ENCODE peak calls at places on chromosomes 3 and 15, in eight cellular contexts. S is HCT116, E is body of pancreas, K is Peyer's patch, U is ovary, D is A549, I is spleen, B is GM12878. C is an unnamed sample. For H3K4me1, the result is how much of the 10 kb centered on the place peaks cover.

GRCh38 chr3:78919021-78919755 is 848.6 kb downstream of the ROBO1 start:
- DNase-seq in S (no peak), E (no peak), K (no peak), U (no peak), D (peak), I (no peak), B (peak), C (no peak)

GRCh38 chr3:77726509-77726908 is 686.6 kb downstream of the ROBO2 start:
- DNase-seq in S (no peak), E (no peak), K (no peak), U (no peak), D (no peak), I (no peak), B (no peak), C (no peak)

GRCh38 chr3:133753779-133754164 is 7.6 kb downstream of the TF start:
- DNase-seq in S (no peak), E (no peak), K (no peak), U (no peak), D (no peak), I (no peak), B (no peak), C (no peak)

GRCh38 chr3:123743121-123743520 is 141.0 kb downstream of the MYLK start:
- DNase-seq in S (no peak), E (no peak), K (no peak), U (no peak), D (no peak), I (no peak), B (no peak), C (no peak)

GRCh38 chr3:104102386-104102785 is 1264.3 kb upstream of the ALCAM start:
- DNase-seq in S (peak), E (peak), K (peak), U (no peak), D (peak), I (no peak), B (peak), C (no peak)

GRCh38 chr15:76973362-76973743 is 21.6 kb upstream of the PSTPIP1 start:
- DNase-seq in S (peak), E (peak), K (peak), U (no peak), D (no peak), I (no peak), B (no peak), C (no peak)

GRCh38 chr15:39508536-39508935 is 72.3 kb upstream of the THBS1 start:
- DNase-seq in S (no peak), E (no peak), K (no peak), U (no peak), D (no peak), I (no peak), B (no peak), C (no peak)

GRCh38 chr3:187651282-187651681 is 18.9 kb downstream of the SST start:
- DNase-seq in S (no peak), E (no peak), K (no peak), U (no peak), D (no peak), I (no peak), B (no peak), C (no peak)

GRCh38 chr3:117393801-117394200 is 684.2 kb downstream of the TUSC7 start:
- DNase-seq in S (no peak), E (no peak), K (no peak), U (no peak), D (no peak), I (no peak), B (no peak), C (no peak)

GRCh38 chr15:53080484-53080883 is 290.3 kb upstream of the ONECUT1 start:
- DNase-seq in S (no peak), E (no peak), K (no peak), U (no peak), D (no peak), I (no peak), B (no peak), C (no peak)

GRCh38 chr3:9291991-9292390 is 42.5 kb upstream of the SRGAP3 start:
- DNase-seq in S (no peak), E (no peak), K (no peak), U (no peak), D (no peak), I (no peak), B (no peak), C (no peak)

GRCh38 chr15:33644319-33644718 is 324.0 kb upstream of the CHRM5 start:
- DNase-seq in S (no peak), E (no peak), K (no peak), U (no peak), D (no peak), I (no peak), B (no peak), C (no peak)

GRCh38 chr3:174659516-174659915 is 199.6 kb upstream of the NAALADL2 start:
- DNase-seq in S (no peak), E (no peak), K (no peak), U (no peak), D (no peak), I (no peak), B (no peak), C (no peak)

GRCh38 chr15:94877833-94878232 is 646.5 kb downstream of the MCTP2 start:
- DNase-seq in S (no peak), E (no peak), K (no peak), U (no peak), D (no peak), I (no peak), B (no peak), C (no peak)

GRCh38 chr15:88791637-88792036 is 11.6 kb upstream of the ACAN start:
- DNase-seq in S (no peak), E (no peak), K (no peak), U (no peak), D (no peak), I (no peak), B (no peak), C (no peak)

GRCh38 chr15:36778516-36778915 is 199.1 kb downstream of the CDIN1 start:
- DNase-seq in S (no peak), E (no peak), K (no peak), U (no peak), D (no peak), I (no peak), B (no peak), C (no peak)

GRCh38 chr3:128084675-128085021 is 32.4 kb downstream of the SEC61A1 start:
- DNase-seq in S (no peak), E (no peak), K (no peak), U (peak), D (no peak), I (no peak), B (no peak), C (no peak)

GRCh38 chr15:87619161-87619960 is 637.2 kb downstream of the NTRK3 start:
- DNase-seq in S (no peak), E (no peak), K (no peak), U (no peak), D (no peak), I (no peak), B (no peak), C (no peak)

GRCh38 chr3:188947401-188947982 is 224.3 kb upstream of the TPRG1 start:
- DNase-seq in S (peak), E (peak), K (peak), U (peak), D (peak), I (peak), B (no peak), C (peak)

GRCh38 chr3:113405180-113405579 is 36.1 kb downstream of the CFAP44 start:
- DNase-seq in S (no peak), E (no peak), K (no peak), U (no peak), D (no peak), I (no peak), B (peak), C (no peak)

GRCh38 chr3:55544219-55544618 is 57.1 kb upstream of the WNT5A start:
- DNase-seq in S (no peak), E (no peak), K (no peak), U (no peak), D (no peak), I (no peak), B (no peak), C (no peak)

GRCh38 chr15:74851960-74852359 is 9.0 kb upstream of the ULK3 start:
- DNase-seq in S (no peak), E (no peak), K (no peak), U (no peak), D (no peak), I (no peak), B (no peak), C (no peak)

GRCh38 chr15:101022306-101022705 is 103.1 kb downstream of the LRRK1 start:
- DNase-seq in S (no peak), E (no peak), K (peak), U (no peak), D (no peak), I (peak), B (no peak), C (peak)

GRCh38 chr3:72591522-72592421 is 256.5 kb downstream of the SHQ1 start:
- DNase-seq in S (no peak), E (no peak), K (peak), U (peak), D (no peak), I (no peak), B (no peak), C (peak)

GRCh38 chr3:158718490-158719170 is 13.6 kb downstream of the RARRES1 start:
- DNase-seq in S (peak), E (no peak), K (no peak), U (no peak), D (peak), I (no peak), B (no peak), C (peak)

GRCh38 chr3:187807086-187807862 is 62.0 kb upstream of the BCL6 start:
- DNase-seq in S (no peak), E (no peak), K (no peak), U (no peak), D (no peak), I (no peak), B (no peak), C (no peak)

DNA sequence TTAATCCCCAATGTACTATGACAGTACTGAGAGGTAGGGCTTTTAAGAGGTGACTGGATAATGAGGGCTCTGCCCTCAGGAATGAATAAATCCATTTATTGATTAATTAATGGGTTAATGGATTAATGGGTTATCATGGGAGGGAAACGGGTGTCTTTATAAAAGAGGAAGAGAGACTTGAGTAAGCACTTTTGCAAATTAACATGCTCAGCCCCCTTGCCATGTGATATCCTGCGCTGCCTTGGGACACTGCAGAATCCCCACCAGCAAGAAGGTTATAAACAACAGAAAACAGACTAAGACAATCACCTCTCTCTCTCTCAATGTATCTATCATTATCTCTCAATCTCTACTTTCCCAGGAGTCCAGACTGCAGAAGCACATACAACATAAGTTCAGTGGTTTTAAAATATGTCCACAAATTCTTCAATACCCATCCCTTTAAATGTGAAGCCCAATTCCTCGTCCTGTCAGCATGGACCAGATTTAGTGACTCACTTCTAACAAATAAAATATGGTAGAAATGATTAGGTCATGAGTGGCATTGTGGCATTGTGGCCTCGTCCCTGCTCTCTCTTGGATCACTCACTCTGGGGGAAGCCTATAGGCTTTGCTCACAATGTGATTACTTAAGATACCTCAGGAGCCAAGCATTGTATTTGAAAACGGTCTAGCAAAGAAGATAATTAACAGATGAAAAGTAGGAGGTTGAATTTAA is 40.1 kb upstream of the IL12A start:
- DNase-seq in S (no peak), E (no peak), K (no peak), U (no peak), D (no peak), I (no peak), B (no peak), C (no peak)
- H3K4me3 ChIP-seq in S (no peak), E (no peak), K (no peak), U (no peak), D (no peak), I (no peak), B (no peak), C (no peak)

GRCh38 chr3:15801298-15801697 is 3.5 kb upstream of the ANKRD28 start:
- DNase-seq in S (no peak), E (no peak), K (no peak), U (no peak), D (no peak), I (no peak), B (no peak), C (no peak)
- H3K4me1 ChIP-seq in S (under half), E (half or more), K (under half), U (under half), D (half or more), I (under half), B (under half), C (under half)

DNA sequence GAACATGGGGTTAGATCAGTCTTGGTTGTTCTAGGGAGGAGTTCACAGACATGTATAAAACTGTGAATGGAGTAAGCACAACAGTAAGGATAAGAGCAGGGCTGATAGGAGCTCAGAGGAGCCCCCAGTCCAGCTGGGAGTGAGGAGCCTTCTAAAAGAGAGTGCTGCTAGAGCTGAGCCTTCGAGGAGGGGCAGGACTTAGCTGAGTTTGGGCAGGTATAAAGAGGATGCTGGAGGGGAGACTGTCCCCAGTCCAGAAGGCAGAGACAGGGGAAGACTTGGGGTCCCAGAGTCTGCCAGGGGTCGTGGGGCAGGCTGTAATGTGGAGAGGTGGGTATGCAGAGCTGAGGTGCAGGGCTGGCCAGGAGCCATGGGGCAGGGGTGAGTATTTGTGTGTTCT is 12.1 kb downstream of the CAND2 start:
- DNase-seq in S (no peak), E (no peak), K (no peak), U (no peak), D (no peak), I (peak), B (no peak), C (no peak)
- TF ChIP-seq POLR2A in S (no peak), E (no peak), K (no peak), U (no peak), D (no peak), I (no peak), B (no peak), C (no peak)

GRCh38 chr15:66566963-66567531 is 1.2 kb upstream of the LCTL start:
- DNase-seq in S (peak), E (peak), K (peak), U (peak), D (peak), I (peak), B (peak), C (peak)
- H3K4me3 ChIP-seq in S (no peak), E (no peak), K (no peak), U (no peak), D (no peak), I (no peak), B (no peak), C (no peak)

GRCh38 chr15:85455851-85456250 is 75.4 kb downstream of the AKAP13 start:
- DNase-seq in S (no peak), E (no peak), K (no peak), U (no peak), D (no peak), I (no peak), B (no peak), C (no peak)
- H3K4me1 ChIP-seq in S (under half), E (under half), K (under half), U (under half), D (half or more), I (under half), B (under half), C (under half)

C was measured in transverse colon.